ENCODE peak calls at places on chromosomes 13 and 19, in ten cellular contexts. P is transverse colon; K is heart left ventricle; N is Caki2; A is GM03348; W is body of pancreas; G is caudate nucleus; Q is CD4-positive, alpha-beta T cell; Y is keratinocyte; D is amygdala. V is an unnamed sample.
A peak's percentile ranks its signal among the peaks of the same experiment; 100 is the strongest.

GRCh38 chr19:43425567-43426392 is 11.1 kb downstream of the TEX101 start:
- DNase-seq in P (peak; percentile 92), K (no peak), N (peak; percentile 66), A (peak; percentile 54), W (peak; percentile 71), G (no peak), Q (no peak), Y (no peak), D (no peak), V (peak; percentile 10)

GRCh38 chr13:99434258-99434788 is 66.9 kb upstream of the TM9SF2 start:
- DNase-seq in P (peak; percentile 44), K (no peak), N (peak; percentile 56), A (no peak), W (no peak), G (no peak), Q (peak; percentile 85), Y (no peak), D (no peak), V (no peak)

GRCh38 chr13:20394506-20394905 is 131.2 kb downstream of the CRYL1 start:
- DNase-seq in P (no peak), K (no peak), N (no peak), A (no peak), W (no peak), G (no peak), Q (no peak), Y (no peak), D (no peak), V (no peak)

GRCh38 chr19:19463348-19464117 is 51.8 kb downstream of the TSSK6 start:
- DNase-seq in P (no peak), K (no peak), N (no peak), A (peak; percentile 81), W (peak; percentile 40), G (no peak), Q (no peak), Y (no peak), D (no peak), V (peak; percentile 43)

GRCh38 chr19:15717781-15718180 is 10.0 kb upstream of the OR10H2 start:
- DNase-seq in P (no peak), K (no peak), N (no peak), A (no peak), W (no peak), G (no peak), Q (no peak), Y (no peak), D (no peak), V (no peak)

GRCh38 chr13:40589285-40590109 is 76.9 kb downstream of the FOXO1 start:
- DNase-seq in P (peak; percentile 48), K (peak; percentile 56), N (peak; percentile 8), A (peak; percentile 68), W (no peak), G (peak; percentile 13), Q (no peak), Y (peak; percentile 33), D (no peak), V (peak; percentile 9)

GRCh38 chr13:99009987-99010551 is 32.2 kb upstream of the DOCK9 start:
- DNase-seq in P (no peak), K (no peak), N (no peak), A (no peak), W (no peak), G (no peak), Q (no peak), Y (no peak), D (no peak), V (no peak)

GRCh38 chr19:50568321-50569022 is at the start of gene LRRC4B:
- DNase-seq in P (no peak), K (no peak), N (no peak), A (no peak), W (no peak), G (peak; percentile 49), Q (no peak), Y (no peak), D (peak; percentile 69), V (no peak)

GRCh38 chr19:18940791-18941627 is at the start of gene HOMER3:
- DNase-seq in P (peak; percentile 85), K (peak; percentile 86), N (no peak), A (peak; percentile 97), W (peak; percentile 87), G (peak; percentile 59), Q (peak; percentile 76), Y (no peak), D (peak; percentile 80), V (no peak)

GRCh38 chr19:45094158-45094557 is 1.2 kb downstream of the PPP1R37 start:
- DNase-seq in P (no peak), K (no peak), N (no peak), A (no peak), W (no peak), G (no peak), Q (no peak), Y (no peak), D (no peak), V (no peak)

GRCh38 chr13:78060966-78061365 is 142.3 kb upstream of the EDNRB start:
- DNase-seq in P (no peak), K (no peak), N (no peak), A (no peak), W (no peak), G (peak; percentile 44), Q (no peak), Y (no peak), D (peak; percentile 33), V (no peak)

GRCh38 chr19:48218964-48219363 is 36.7 kb downstream of the CARD8 start:
- DNase-seq in P (no peak), K (no peak), N (peak; percentile 43), A (no peak), W (no peak), G (no peak), Q (no peak), Y (no peak), D (no peak), V (no peak)

GRCh38 chr19:2051771-2052704 is 994 bp upstream of the MKNK2 start:
- DNase-seq in P (peak; percentile 73), K (no peak), N (no peak), A (no peak), W (peak; percentile 68), G (no peak), Q (peak; percentile 45), Y (no peak), D (no peak), V (no peak)

GRCh38 chr19:13044160-13044853 is 49.0 kb downstream of the NFIX start:
- DNase-seq in P (no peak), K (no peak), N (no peak), A (no peak), W (no peak), G (peak; percentile 29), Q (no peak), Y (no peak), D (no peak), V (no peak)

GRCh38 chr13:36445806-36446423 is 13.6 kb downstream of the CCNA1 start:
- DNase-seq in P (no peak), K (no peak), N (no peak), A (no peak), W (no peak), G (no peak), Q (no peak), Y (no peak), D (no peak), V (no peak)

GRCh38 chr13:38582133-38582532 is 104.7 kb upstream of the FREM2 start:
- DNase-seq in P (no peak), K (no peak), N (peak; percentile 22), A (peak; percentile 55), W (peak; percentile 8), G (no peak), Q (no peak), Y (no peak), D (no peak), V (no peak)

GRCh38 chr13:42545842-42546241 is 28.1 kb upstream of the TNFSF11 start:
- DNase-seq in P (no peak), K (no peak), N (no peak), A (no peak), W (no peak), G (no peak), Q (no peak), Y (no peak), D (no peak), V (no peak)

GRCh38 chr19:6736169-6736916 is 1.0 kb downstream of the GPR108 start:
- DNase-seq in P (peak; percentile 84), K (peak; percentile 74), N (peak; percentile 78), A (peak; percentile 87), W (peak; percentile 83), G (peak; percentile 48), Q (peak; percentile 49), Y (peak; percentile 72), D (peak; percentile 49), V (peak; percentile 76)

GRCh38 chr13:23921451-23921888 is 24.2 kb upstream of the C1QTNF9B start:
- DNase-seq in P (no peak), K (no peak), N (peak; percentile 62), A (peak; percentile 56), W (no peak), G (no peak), Q (no peak), Y (peak; percentile 19), D (no peak), V (peak; percentile 26)

GRCh38 chr13:28325022-28325421 is 169.9 kb downstream of the FLT1 start:
- DNase-seq in P (no peak), K (peak; percentile 38), N (no peak), A (peak; percentile 27), W (no peak), G (no peak), Q (no peak), Y (no peak), D (no peak), V (no peak)

GRCh38 chr13:98349731-98350305 is 172.7 kb upstream of the RNF113B start:
- DNase-seq in P (peak; percentile 14), K (no peak), N (no peak), A (no peak), W (peak; percentile 57), G (no peak), Q (no peak), Y (no peak), D (peak; percentile 9), V (no peak)

GRCh38 chr13:49759503-49759902 is 33.0 kb downstream of the KPNA3 start:
- DNase-seq in P (no peak), K (no peak), N (no peak), A (no peak), W (no peak), G (no peak), Q (no peak), Y (no peak), D (no peak), V (no peak)

GRCh38 chr19:896434-896833 is 3.1 kb downstream of the RNU6-9 start:
- DNase-seq in P (no peak), K (no peak), N (no peak), A (no peak), W (no peak), G (no peak), Q (no peak), Y (no peak), D (no peak), V (no peak)

GRCh38 chr19:10238172-10238783 is 7.1 kb upstream of the S1PR2 start:
- DNase-seq in P (peak; percentile 49), K (peak; percentile 59), N (no peak), A (peak; percentile 79), W (peak; percentile 42), G (no peak), Q (no peak), Y (no peak), D (no peak), V (peak; percentile 89)

GRCh38 chr19:29668746-29669609 is 3.7 kb downstream of the PLEKHF1 start:
- DNase-seq in P (no peak), K (no peak), N (peak; percentile 41), A (peak; percentile 27), W (no peak), G (no peak), Q (no peak), Y (no peak), D (no peak), V (no peak)

GRCh38 chr13:99590519-99591011 is 89.3 kb downstream of the TM9SF2 start:
- DNase-seq in P (no peak), K (no peak), N (no peak), A (peak; percentile 40), W (no peak), G (no peak), Q (no peak), Y (no peak), D (no peak), V (no peak)

GRCh38 chr13:33169273-33169980 is 116.1 kb downstream of the STARD13 start:
- DNase-seq in P (no peak), K (no peak), N (no peak), A (peak; percentile 42), W (no peak), G (no peak), Q (no peak), Y (peak; percentile 69), D (no peak), V (no peak)

GRCh38 chr13:41756198-41756885 is 204.6 kb downstream of the VWA8 start:
- DNase-seq in P (no peak), K (no peak), N (no peak), A (no peak), W (no peak), G (no peak), Q (no peak), Y (no peak), D (no peak), V (no peak)

V was measured in fibroblast of the conjunctiva.